ENCODE peak calls at places on chromosomes 6 and 20, in five cellular contexts. N is MM.1S, P is lung, E is mammary epithelial cell, C is OCI-LY7. W is an unnamed sample.

GRCh38 chr6:16731503-16732018 is 29.7 kb downstream of the ATXN1 start:
- DNase-seq in E (no peak), N (peak), P (no peak), C (no peak), W (no peak)

GRCh38 chr20:45336530-45337366 is 11.5 kb downstream of the SDC4 start:
- DNase-seq in N (no peak), P (no peak), C (no peak), E (peak), W (no peak)

GRCh38 chr20:15100506-15101160 is 763.2 kb upstream of the FLRT3 start:
- DNase-seq in P (no peak), C (no peak), N (no peak), E (peak), W (no peak)

GRCh38 chr6:121596441-121596840 is 161.0 kb downstream of the GJA1 start:
- DNase-seq in P (no peak), E (no peak), C (no peak), N (no peak), W (no peak)

GRCh38 chr20:56820984-56821383 is 191.9 kb downstream of the TFAP2C start:
- DNase-seq in N (no peak), C (no peak), P (no peak), E (no peak), W (no peak)

GRCh38 chr20:42556575-42556974 is 633.1 kb downstream of the PTPRT start:
- DNase-seq in P (no peak), C (no peak), N (no peak), E (no peak), W (no peak)

GRCh38 chr20:43722153-43722505 is 4.7 kb downstream of the GTSF1L start:
- DNase-seq in N (no peak), P (no peak), E (no peak), C (no peak), W (no peak)

GRCh38 chr6:84282566-84282965 is 55.1 kb upstream of the CEP162 start:
- DNase-seq in E (peak), C (no peak), P (peak), N (no peak), W (no peak)

GRCh38 chr6:106220485-106220884 is 105.1 kb downstream of the ATG5 start:
- DNase-seq in P (no peak), E (no peak), N (peak), C (no peak), W (no peak)

GRCh38 chr6:17816921-17817611 is 110.3 kb upstream of the NUP153 start:
- DNase-seq in E (no peak), C (no peak), N (no peak), P (no peak), W (no peak)

GRCh38 chr6:56767435-56767834 is 124.7 kb upstream of the DST start:
- DNase-seq in C (no peak), E (no peak), P (no peak), N (no peak), W (no peak)

GRCh38 chr20:46087161-46087560 is 2.6 kb downstream of the NCOA5 start:
- DNase-seq in N (no peak), E (no peak), P (no peak), C (peak), W (no peak)

GRCh38 chr6:26553264-26553738 is 15.1 kb downstream of the HMGN4 start:
- DNase-seq in C (peak), P (peak), E (no peak), N (peak), W (peak)

GRCh38 chr6:132526461-132526860 is 11.6 kb upstream of the TAAR9 start:
- DNase-seq in E (no peak), P (no peak), N (no peak), C (no peak), W (no peak)

GRCh38 chr6:144063246-144063743 is 32.1 kb downstream of the SF3B5 start:
- DNase-seq in P (no peak), N (no peak), C (peak), E (no peak), W (peak)

GRCh38 chr20:51311636-51312479 is 230.7 kb downstream of the NFATC2 start:
- DNase-seq in C (no peak), N (no peak), P (no peak), E (peak), W (peak)

GRCh38 chr20:41169184-41169690 is 31.9 kb downstream of the PLCG1 start:
- DNase-seq in N (no peak), P (no peak), E (no peak), C (no peak), W (no peak)

GRCh38 chr6:125858427-125859320 is 67.9 kb downstream of the NCOA7 start:
- DNase-seq in N (peak), C (no peak), E (peak), P (peak), W (peak)

GRCh38 chr6:3186974-3187382 is 29.6 kb upstream of the TUBB2A start:
- DNase-seq in E (no peak), C (no peak), P (no peak), N (no peak), W (no peak)

GRCh38 chr6:142885182-142885867 is 59.7 kb downstream of the HIVEP2 start:
- DNase-seq in N (peak), E (peak), P (peak), C (peak), W (peak)

GRCh38 chr20:40714109-40714508 is 25.1 kb upstream of the MAFB start:
- DNase-seq in N (no peak), C (no peak), P (no peak), E (no peak), W (no peak)

GRCh38 chr20:58194176-58194796 is 34.2 kb downstream of the ANKRD60 start:
- DNase-seq in N (no peak), E (no peak), P (no peak), C (no peak), W (no peak)

GRCh38 chr6:151041686-151042085 is 176.2 kb downstream of the MTHFD1L start:
- DNase-seq in P (no peak), C (no peak), E (no peak), N (no peak), W (no peak)

GRCh38 chr20:31987744-31988143 is 19.8 kb downstream of the XKR7 start:
- DNase-seq in C (no peak), E (peak), N (no peak), P (no peak), W (no peak)

GRCh38 chr6:8282380-8282779 is 153.0 kb downstream of the SLC35B3 start:
- DNase-seq in N (no peak), P (no peak), C (no peak), E (no peak), W (no peak)

GRCh38 chr20:48210111-48211029 is 425.1 kb upstream of the SULF2 start:
- DNase-seq in C (no peak), P (no peak), E (no peak), N (no peak), W (no peak)

GRCh38 chr20:63177134-63177784 is 38.7 kb downstream of the YTHDF1 start:
- DNase-seq in C (no peak), N (no peak), P (no peak), E (no peak), W (no peak)

GRCh38 chr6:16769131-16769985 is 8.1 kb upstream of the ATXN1 start:
- DNase-seq in E (peak), P (peak), N (no peak), C (no peak), W (peak)

GRCh38 chr6:104325341-104326172 is 534.2 kb downstream of the HACE1 start:
- DNase-seq in P (no peak), C (peak), N (peak), E (peak), W (no peak)

GRCh38 chr6:37637562-37638413 is 59.9 kb downstream of the MDGA1 start:
- DNase-seq in N (no peak), C (no peak), P (no peak), E (no peak), W (no peak)

GRCh38 chr20:1323830-1324597 is 4.9 kb downstream of the SDCBP2 start:
- DNase-seq in C (no peak), E (no peak), P (no peak), N (no peak), W (no peak)

GRCh38 chr6:2829253-2829652 is 12.4 kb downstream of the SERPINB1 start:
- DNase-seq in E (no peak), C (no peak), P (no peak), N (no peak), W (no peak)

GRCh38 chr20:62668441-62669027 is 26.2 kb downstream of the SLCO4A1 start:
- DNase-seq in P (peak), N (no peak), C (peak), E (peak), W (peak)

GRCh38 chr20:50533464-50533863 is 23.3 kb downstream of the PTPN1 start:
- DNase-seq in E (no peak), N (no peak), P (no peak), C (no peak), W (no peak)

GRCh38 chr20:61442075-61442670 is 190.1 kb downstream of the CDH4 start:
- DNase-seq in P (no peak), N (no peak), E (no peak), C (no peak), W (no peak)
- TF ChIP-seq CTCF in P (no peak), N (no peak), E (no peak), C (no peak), W (no peak)

DNA sequence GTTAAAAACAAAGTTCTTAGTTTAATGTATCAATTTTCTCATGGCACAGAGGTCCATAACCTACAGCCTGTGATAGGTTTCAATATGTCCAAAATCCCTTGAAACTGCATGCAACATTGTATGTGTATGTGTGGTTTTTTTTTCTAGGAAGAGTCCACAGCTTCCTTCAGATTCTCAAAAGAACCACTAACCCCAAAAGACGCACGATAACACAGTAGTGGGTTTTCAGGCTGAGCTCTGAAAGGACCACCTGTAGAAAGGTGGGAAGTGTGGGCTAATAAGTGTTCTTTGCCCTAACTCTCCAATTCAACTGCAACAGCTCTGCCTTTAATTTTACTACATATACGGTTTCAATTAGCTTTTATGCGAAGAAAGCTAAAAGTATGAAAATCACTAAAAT is 11.5 kb upstream of the KATNA1 start:
- DNase-seq in P (no peak), E (no peak), N (no peak), C (no peak), W (no peak)
- TF ChIP-seq CTCF in P (no peak), E (no peak), N (no peak), C (no peak), W (no peak)

GRCh38 chr6:320351-321157 is 28.3 kb downstream of the DUSP22 start:
- DNase-seq in C (no peak), P (no peak), E (no peak), N (no peak), W (no peak)

GRCh38 chr6:323730-324088 is 31.4 kb downstream of the DUSP22 start:
- DNase-seq in P (no peak), C (peak), N (no peak), E (no peak), W (no peak)

GRCh38 chr6:321158-321438 is 28.8 kb downstream of the DUSP22 start:
- DNase-seq in P (no peak), C (no peak), E (no peak), N (no peak), W (no peak)

GRCh38 chr6:322940-323729 is 30.8 kb downstream of the DUSP22 start:
- DNase-seq in E (no peak), N (peak), P (no peak), C (peak), W (no peak)

DNA sequence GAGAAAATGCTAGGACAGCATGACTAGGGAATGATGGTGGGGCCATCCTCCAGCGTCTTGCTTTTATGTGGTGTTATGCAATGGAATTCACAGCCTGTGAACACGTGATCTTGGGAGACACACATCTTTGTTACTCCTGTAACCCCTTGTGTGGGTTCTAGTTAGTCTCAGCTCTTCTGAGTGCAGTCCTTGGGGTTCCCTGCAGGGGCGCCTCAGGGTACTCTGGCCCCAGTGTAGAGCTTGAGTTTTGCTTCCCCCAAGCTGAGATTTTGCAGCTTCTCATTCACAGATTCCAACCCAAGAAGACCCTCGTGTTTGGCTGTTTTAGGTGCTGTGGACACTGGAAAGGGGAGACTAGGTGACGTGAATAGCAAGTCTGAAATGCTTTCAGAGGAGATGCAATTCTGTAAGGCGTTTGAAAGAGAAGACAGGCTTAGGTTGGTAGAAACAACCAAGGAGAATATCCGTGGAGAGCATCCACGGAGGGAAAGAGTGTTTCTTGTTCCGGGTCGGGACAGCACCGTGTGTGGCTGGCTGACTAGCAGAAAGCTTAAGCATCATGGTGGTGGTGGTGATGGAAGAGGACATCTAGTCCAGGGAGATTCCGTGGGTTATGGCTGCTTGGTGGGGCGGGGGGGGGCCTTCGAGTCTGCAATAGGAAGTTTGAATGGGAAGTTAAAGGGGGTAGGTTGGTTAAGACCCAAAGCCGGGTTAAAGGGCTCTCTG is 30.1 kb downstream of the DUSP22 start:
- DNase-seq in C (peak), N (peak), P (no peak), E (no peak), W (no peak)
- TF ChIP-seq CTCF in C (peak), N (peak), P (no peak), E (no peak), W (no peak)

GRCh38 chr6:163469459-163469858 is 54.9 kb downstream of the QKI start:
- DNase-seq in C (no peak), P (no peak), N (no peak), E (no peak), W (no peak)
- TF ChIP-seq CTCF in C (no peak), P (no peak), N (no peak), E (no peak), W (no peak)

GRCh38 chr6:43001843-43002242 is 11.9 kb downstream of the MEA1 start:
- DNase-seq in E (no peak), P (no peak), C (no peak), N (no peak), W (no peak)

GRCh38 chr6:42993445-42993844 is 9.1 kb downstream of the PPP2R5D start:
- DNase-seq in N (no peak), E (no peak), C (no peak), P (no peak), W (no peak)

DNA sequence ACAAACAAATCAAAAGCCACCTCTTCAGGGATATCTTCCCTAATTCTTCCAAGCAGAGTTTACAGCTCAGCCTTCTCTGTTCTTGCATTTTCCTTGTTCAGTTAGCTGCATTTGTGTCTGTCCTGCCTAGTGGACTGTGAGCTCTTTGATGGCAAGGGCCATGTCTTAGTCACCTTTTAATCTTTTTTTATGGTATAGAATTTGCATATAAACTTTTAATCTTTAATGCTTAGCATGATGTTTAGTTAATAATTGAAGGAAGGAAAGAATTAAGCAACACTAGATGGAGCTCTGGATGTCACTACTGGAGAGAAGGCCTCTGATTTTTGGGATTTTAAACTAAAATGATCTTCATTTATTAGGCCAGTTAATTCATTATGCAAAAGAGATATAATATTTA is 12.1 kb downstream of the PPP2R5D start:
- DNase-seq in P (no peak), N (no peak), E (no peak), C (no peak), W (no peak)
- TF ChIP-seq CTCF in P (no peak), N (no peak), E (no peak), C (no peak), W (no peak)

GRCh38 chr20:49268600-49269365 is 9.1 kb downstream of the ZNFX1 start:
- DNase-seq in C (no peak), P (no peak), E (no peak), N (peak), W (no peak)
- TF ChIP-seq CTCF in C (no peak), P (no peak), E (no peak), N (no peak), W (no peak)

W was measured in prostate gland.